ENCODE peak calls at places on chromosomes 16 and 17, in four cellular contexts. A is fibroblast of mammary gland, I is transverse colon, J is astrocyte of the cerebellum. G is an unnamed sample.

GRCh38 chr16:13756411-13756810 is 163.5 kb upstream of the ERCC4 start:
- DNase-seq in J (no peak), A (no peak), I (no peak), G (no peak)

GRCh38 chr16:79980650-79981521 is 380.3 kb upstream of the MAF start:
- DNase-seq in J (no peak), A (no peak), I (no peak), G (no peak)

GRCh38 chr16:86661715-86662114 is 83.4 kb downstream of the FOXL1 start:
- DNase-seq in I (no peak), A (peak), J (no peak), G (no peak)

GRCh38 chr16:69596801-69597200 is 31.0 kb downstream of the NFAT5 start:
- DNase-seq in I (no peak), J (no peak), A (no peak), G (no peak)

GRCh38 chr17:70205386-70205785 is 36.1 kb downstream of the KCNJ2 start:
- DNase-seq in A (no peak), J (no peak), I (no peak), G (no peak)

GRCh38 chr16:85782476-85782875 is 16.9 kb downstream of the EMC8 start:
- DNase-seq in I (no peak), J (no peak), A (no peak), G (no peak)

GRCh38 chr17:78343433-78344201 is 16.3 kb downstream of the SOCS3 start:
- DNase-seq in I (peak), J (no peak), A (no peak), G (no peak)

GRCh38 chr16:69340095-69340644 is 598 bp downstream of the NIP7 start:
- DNase-seq in J (no peak), I (no peak), A (no peak), G (no peak)

GRCh38 chr16:1981972-1982574 is 804 bp upstream of the NOXO1 start:
- DNase-seq in J (no peak), A (no peak), I (peak), G (no peak)

GRCh38 chr16:69905171-69905555 is 46.0 kb upstream of the CLEC18A start:
- DNase-seq in J (no peak), A (no peak), I (no peak), G (no peak)

GRCh38 chr17:79849953-79850352 is 10.7 kb upstream of the CBX4 start:
- DNase-seq in J (no peak), I (no peak), A (no peak), G (no peak)

GRCh38 chr17:16872836-16873653 is 98.9 kb downstream of the TNFRSF13B start:
- DNase-seq in A (peak), J (no peak), I (peak), G (no peak)

GRCh38 chr17:21687136-21687953 is 5.0 kb upstream of the KCNJ18 start:
- DNase-seq in A (no peak), I (no peak), J (no peak), G (no peak)

DNA sequence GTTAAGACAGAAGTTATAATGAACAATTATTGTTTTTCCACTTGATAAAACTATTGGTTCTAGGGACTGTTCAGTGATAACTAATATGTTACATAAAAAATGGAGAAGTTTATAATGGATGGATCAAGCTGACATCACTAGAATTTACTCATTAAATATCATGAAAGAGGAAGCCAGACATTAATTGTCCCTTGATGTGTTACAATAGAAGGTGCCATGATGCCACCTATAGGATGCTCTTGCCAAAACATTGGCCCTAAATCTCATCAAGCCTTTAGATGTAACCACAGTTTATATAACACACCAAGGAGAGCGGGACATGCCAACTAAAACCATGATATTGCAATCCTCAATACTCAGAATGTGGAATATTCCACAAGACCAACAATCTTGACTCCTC is 147.9 kb upstream of the MON1B start:
- DNase-seq in I (no peak), A (peak), J (no peak), G (peak)
- TF ChIP-seq CTCF in I (no peak), A (peak), J (peak), G (peak)

GRCh38 chr17:65557349-65558310 is 3.8 kb downstream of the AXIN2 start:
- DNase-seq in A (peak), J (peak), I (no peak), G (peak)
- H3K4me3 ChIP-seq in A (no peak), J (no peak), I (peak), G (peak)

GRCh38 chr17:76473541-76473985 is 6.2 kb downstream of the AANAT start:
- DNase-seq in I (no peak), A (no peak), J (no peak), G (no peak)
- TF ChIP-seq CTCF in I (no peak), A (peak), J (peak), G (no peak)

DNA sequence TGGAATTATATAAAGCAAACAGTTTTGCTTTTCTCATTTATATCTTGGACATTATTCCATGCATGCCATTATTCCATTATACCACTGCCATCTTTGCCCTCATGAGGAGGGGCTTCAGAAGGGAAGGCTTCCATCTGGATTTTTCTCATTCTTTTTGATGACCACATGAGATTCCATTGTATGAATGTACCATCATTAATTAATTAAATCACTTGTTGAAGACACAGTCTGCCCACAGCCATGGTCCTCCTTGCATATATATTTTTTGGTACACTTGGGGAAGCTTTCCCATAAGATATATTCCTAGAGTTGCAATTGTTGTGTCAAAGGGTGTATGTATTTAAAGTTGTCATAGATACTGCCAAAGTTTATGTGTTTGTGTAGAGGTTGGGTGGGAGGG is 7.1 kb downstream of the ARL4D start:
- DNase-seq in I (no peak), A (no peak), J (no peak), G (no peak)
- H3K4me3 ChIP-seq in I (no peak), A (no peak), J (no peak), G (no peak)

DNA sequence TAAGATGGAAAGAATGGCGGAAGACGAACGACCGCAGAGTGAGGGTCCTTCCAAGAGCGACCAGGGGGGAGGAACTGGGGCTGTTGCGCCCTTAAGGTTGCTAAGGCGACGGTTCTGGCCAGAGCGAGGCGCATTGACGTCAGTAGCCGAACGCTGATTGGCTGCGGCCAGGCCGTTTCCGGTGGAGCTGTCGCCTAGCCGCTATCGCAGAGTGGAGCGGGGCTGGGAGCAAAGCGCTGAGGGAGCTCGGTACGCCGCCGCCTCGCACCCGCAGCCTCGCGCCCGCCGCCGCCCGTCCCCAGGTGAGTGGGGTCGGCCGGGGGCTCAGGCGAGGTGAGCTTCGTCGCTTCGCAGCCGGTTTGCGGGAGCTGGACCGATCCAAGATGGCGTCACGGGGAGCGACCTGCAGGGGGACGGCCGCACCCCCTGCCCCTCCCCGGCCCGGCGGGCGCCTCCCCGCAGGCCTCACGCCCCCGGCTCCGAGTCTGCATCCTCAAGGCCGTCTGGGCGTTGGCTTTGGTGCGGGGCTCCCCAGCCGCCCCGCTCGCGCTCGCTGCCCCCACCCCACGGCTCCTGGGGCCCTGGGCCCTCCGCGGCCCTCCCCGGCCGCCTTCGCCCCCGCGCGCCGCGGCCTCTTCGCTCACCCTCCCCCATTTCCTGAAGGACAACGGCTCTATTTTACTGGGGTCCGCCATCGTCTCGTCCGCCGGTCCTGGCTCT is at the start of gene PRKAR1A:
- DNase-seq in A (peak), J (peak), I (peak), G (peak)
- TF ChIP-seq CTCF in A (no peak), J (no peak), I (peak), G (no peak)

DNA sequence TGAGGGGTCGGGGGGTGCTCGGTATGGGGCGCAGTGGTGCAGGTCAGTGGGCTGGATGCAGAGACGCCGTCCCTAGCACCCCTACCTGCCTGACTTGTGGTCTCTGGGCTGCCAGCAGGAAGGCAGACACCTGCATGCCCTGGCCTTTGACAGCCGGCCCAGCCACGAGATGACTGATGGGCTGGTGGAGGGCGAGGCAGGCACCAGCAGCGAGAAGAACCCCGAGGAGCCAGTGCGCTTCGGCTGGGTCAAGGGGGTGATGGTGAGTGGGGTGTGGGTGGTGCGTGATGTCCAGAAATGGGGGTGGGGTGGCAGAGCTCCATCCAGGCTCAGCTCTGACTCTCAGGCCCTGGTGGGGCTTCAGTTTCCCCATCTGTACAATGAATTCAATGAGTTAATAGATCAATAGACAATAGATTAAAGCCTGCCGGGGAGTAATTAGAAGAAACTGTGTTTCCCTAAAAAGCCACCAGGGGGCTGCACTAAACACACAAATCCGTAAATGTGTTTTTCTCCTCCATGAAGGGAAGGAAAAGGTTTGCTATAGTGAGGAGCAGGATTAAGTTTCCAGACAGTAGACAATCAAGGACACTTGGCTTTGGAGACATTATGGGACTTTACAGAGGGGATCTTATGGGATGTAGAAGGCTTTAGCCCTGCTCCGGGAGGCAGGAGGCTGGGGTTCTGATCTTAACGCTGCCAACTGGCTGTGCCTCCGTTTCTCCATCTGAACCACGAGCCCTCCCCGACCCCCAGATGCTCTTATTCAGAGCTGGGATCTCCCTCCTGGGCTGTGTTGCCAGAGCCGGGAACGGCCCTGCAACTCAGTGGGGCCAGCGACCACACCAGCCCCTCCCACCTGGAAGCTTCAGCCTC is 2.2 kb downstream of the SLC12A3 start:
- DNase-seq in A (peak), J (peak), I (peak), G (peak)
- H3K4me3 ChIP-seq in A (no peak), J (no peak), I (no peak), G (no peak)

GRCh38 chr17:50122945-50123344 is 7.0 kb downstream of the SAMD14 start:
- DNase-seq in J (no peak), A (no peak), I (no peak), G (no peak)

GRCh38 chr17:50127661-50128361 is 2.1 kb downstream of the SAMD14 start:
- DNase-seq in J (no peak), I (no peak), A (no peak), G (no peak)

GRCh38 chr17:50125420-50125997 is 4.5 kb downstream of the SAMD14 start:
- DNase-seq in I (no peak), A (no peak), J (no peak), G (no peak)

GRCh38 chr17:50120475-50121253 is 9.3 kb downstream of the SAMD14 start:
- DNase-seq in J (no peak), I (no peak), A (no peak), G (no peak)

DNA sequence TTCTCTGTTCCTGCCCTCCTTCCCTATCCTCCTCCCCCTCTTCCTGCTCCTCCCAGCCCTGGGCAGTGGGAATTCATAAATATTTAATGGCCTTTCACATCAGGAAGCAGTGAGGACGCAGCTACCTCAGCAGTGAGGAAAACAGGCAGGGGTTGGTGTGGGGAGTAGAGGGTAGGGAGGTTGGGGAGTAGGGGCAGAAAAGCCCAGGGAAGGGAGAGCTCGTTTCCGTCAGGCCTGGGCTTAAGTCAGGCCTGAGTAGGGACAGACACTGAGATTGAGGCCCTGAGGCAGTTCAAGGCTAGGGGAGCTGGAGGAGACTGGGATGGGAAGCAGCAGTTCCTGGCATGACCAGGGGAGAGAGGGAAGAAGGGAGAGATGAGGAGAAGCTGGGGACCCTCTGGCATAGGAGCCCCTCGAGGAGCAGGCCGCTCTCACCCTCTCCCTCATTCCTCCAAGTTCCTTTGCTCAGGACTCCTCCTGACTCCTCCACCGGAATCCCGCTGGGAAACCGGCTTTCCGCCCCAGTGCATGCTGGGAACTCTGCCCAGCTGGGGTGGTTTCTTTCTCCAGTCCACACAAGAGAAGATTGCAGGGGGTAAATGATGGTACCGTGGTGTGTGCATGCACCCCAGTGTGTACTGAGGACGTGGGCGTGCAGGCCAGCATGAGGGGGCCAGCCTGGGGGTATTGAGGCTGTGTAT is 6.2 kb downstream of the SAMD14 start:
- DNase-seq in J (peak), I (no peak), A (no peak), G (no peak)
- TF ChIP-seq CTCF in J (no peak), I (no peak), A (no peak), G (no peak)

GRCh38 chr16:89164436-89164835 is 7.1 kb upstream of the CDH15 start:
- DNase-seq in A (no peak), J (no peak), I (no peak), G (no peak)

GRCh38 chr16:89164847-89165684 is 6.5 kb upstream of the CDH15 start:
- DNase-seq in J (no peak), A (no peak), I (no peak), G (no peak)

GRCh38 chr16:89167425-89167941 is 4.1 kb upstream of the CDH15 start:
- DNase-seq in J (peak), A (peak), I (peak), G (peak)

GRCh38 chr16:89168381-89169189 is 3.0 kb upstream of the CDH15 start:
- DNase-seq in I (no peak), A (no peak), J (no peak), G (no peak)

DNA sequence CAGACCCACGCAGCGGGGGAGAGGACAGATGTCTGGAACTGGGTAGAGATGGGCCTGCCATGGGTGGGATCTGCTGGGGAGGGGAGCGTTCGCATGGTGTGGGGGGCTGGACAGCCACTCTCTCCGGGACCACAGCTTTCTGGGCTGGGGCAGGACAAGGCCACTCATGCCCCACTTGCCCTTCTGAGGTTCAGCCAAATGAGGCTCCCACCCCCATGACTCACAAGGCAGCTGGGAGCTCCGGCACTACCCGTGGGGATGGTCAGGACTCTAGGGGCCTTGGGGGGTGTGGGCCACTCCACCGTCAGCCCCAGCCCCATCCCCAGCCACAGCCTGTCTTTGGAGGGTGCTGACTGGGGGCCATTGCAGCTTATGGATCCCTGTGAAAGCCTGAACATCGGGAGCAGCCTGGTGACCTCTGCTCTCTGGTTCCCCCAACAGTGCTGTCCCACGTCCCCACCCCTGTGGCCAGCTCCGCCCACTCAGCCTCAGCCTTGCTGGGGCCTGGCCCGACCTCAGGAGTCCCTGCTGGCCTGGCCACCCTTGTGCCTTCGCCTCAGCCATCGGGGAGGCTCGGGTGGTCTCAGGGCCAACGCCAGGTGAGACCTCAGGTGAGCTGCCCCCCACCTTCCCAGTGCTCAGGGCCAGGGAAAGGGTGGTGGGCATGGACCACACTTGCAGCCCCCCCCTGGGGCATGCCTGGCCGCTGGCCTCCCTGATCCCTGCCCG is 4.7 kb upstream of the CDH15 start:
- DNase-seq in A (peak), J (no peak), I (no peak), G (no peak)
- H3K4me3 ChIP-seq in A (no peak), J (no peak), I (no peak), G (no peak)

DNA sequence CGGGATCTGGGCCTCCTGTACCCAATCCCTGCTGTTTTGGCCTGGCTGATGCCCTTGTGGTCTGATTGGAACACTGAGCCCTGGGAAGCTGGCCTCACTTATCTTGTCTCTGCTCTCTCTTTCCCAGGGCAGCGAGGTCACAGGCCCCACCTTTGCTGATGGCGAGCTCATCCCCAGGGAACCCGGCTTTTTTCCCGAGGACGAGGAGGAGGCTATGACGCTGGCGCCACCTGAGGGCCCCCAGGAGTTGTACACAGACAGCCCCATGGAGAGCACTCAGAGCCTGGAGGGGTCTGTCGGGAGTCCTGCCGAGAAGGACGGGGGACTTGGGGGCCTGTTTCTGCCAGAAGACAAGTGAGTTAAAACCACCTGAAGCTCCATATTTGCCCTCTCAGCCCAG is 126.0 kb downstream of the RAB11FIP4 start:
- DNase-seq in I (no peak), A (no peak), J (no peak), G (no peak)
- TF ChIP-seq CTCF in I (no peak), A (peak), J (no peak), G (peak)

GRCh38 chr17:63917646-63918045 is 993 bp downstream of the GH1 start:
- DNase-seq in J (no peak), A (no peak), I (no peak), G (no peak)
- H3K4me3 ChIP-seq in J (no peak), A (no peak), I (no peak), G (no peak)

G was measured in HFF-Myc.